ENCODE peak calls at places on chromosomes 7 and 10, in eight cellular contexts. C, F, N, M, X, U, V and D are unnamed samples.

GRCh38 chr10:99775850-99776249 is 6.6 kb upstream of the ABCC2 start:
- DNase-seq in C (no peak), F (no peak), N (peak), M (no peak), X (no peak), U (no peak), V (no peak), D (no peak)

GRCh38 chr10:7819126-7819470 is 793 bp downstream of the TAF3 start:
- DNase-seq in C (peak), F (no peak), N (peak), M (peak), X (peak), U (no peak), V (peak), D (peak)

GRCh38 chr10:55641601-55642000 is 719.5 kb downstream of the ZWINT start:
- DNase-seq in C (no peak), F (no peak), N (no peak), M (no peak), X (no peak), U (no peak), V (no peak), D (no peak)

GRCh38 chr7:4797858-4798705 is 22.7 kb downstream of the AP5Z1 start:
- DNase-seq in C (peak), F (no peak), N (no peak), M (peak), X (peak), U (peak), V (peak), D (peak)

GRCh38 chr7:43199333-43199732 is 86.9 kb downstream of the HECW1 start:
- DNase-seq in C (no peak), F (no peak), N (no peak), M (no peak), X (no peak), U (no peak), V (no peak), D (no peak)

GRCh38 chr7:31263363-31263762 is 77.2 kb downstream of the NEUROD6 start:
- DNase-seq in C (no peak), F (no peak), N (no peak), M (no peak), X (no peak), U (no peak), V (no peak), D (no peak)

GRCh38 chr7:82109288-82109687 is 334.3 kb downstream of the CACNA2D1 start:
- DNase-seq in C (no peak), F (no peak), N (peak), M (no peak), X (no peak), U (no peak), V (no peak), D (no peak)

GRCh38 chr10:19974138-19974537 is 157.9 kb downstream of the PLXDC2 start:
- DNase-seq in C (no peak), F (no peak), N (no peak), M (no peak), X (no peak), U (no peak), V (no peak), D (no peak)

GRCh38 chr10:58438986-58439385 is 53.8 kb downstream of the TFAM start:
- DNase-seq in C (no peak), F (no peak), N (no peak), M (no peak), X (no peak), U (no peak), V (no peak), D (no peak)

GRCh38 chr10:116995648-116996047 is 9.3 kb downstream of the SHTN1 start:
- DNase-seq in C (no peak), F (no peak), N (no peak), M (no peak), X (no peak), U (no peak), V (no peak), D (no peak)

GRCh38 chr10:61836888-61837747 is 64.4 kb upstream of the ARID5B start:
- DNase-seq in C (no peak), F (no peak), N (no peak), M (no peak), X (no peak), U (no peak), V (no peak), D (no peak)

GRCh38 chr7:4479367-4480039 is 202.6 kb upstream of the FOXK1 start:
- DNase-seq in C (no peak), F (no peak), N (peak), M (no peak), X (peak), U (peak), V (peak), D (no peak)

GRCh38 chr7:123754295-123754871 is 5.6 kb upstream of the WASL start:
- DNase-seq in C (no peak), F (no peak), N (no peak), M (no peak), X (no peak), U (no peak), V (no peak), D (no peak)

GRCh38 chr7:138258194-138258554 is 181.9 kb downstream of the AKR1D1 start:
- DNase-seq in C (no peak), F (no peak), N (peak), M (no peak), X (no peak), U (no peak), V (no peak), D (no peak)

GRCh38 chr7:2003931-2004812 is 228.6 kb downstream of the MAD1L1 start:
- DNase-seq in C (peak), F (no peak), N (no peak), M (no peak), X (no peak), U (no peak), V (no peak), D (peak)

GRCh38 chr10:98486421-98486820 is 39.7 kb upstream of the HPS1 start:
- DNase-seq in C (no peak), F (no peak), N (no peak), M (no peak), X (no peak), U (no peak), V (no peak), D (no peak)

GRCh38 chr10:11058014-11058413 is 40.3 kb downstream of the CELF2 start:
- DNase-seq in C (no peak), F (no peak), N (no peak), M (no peak), X (no peak), U (no peak), V (no peak), D (no peak)

GRCh38 chr7:125010540-125010939 is 80.9 kb upstream of the POT1 start:
- DNase-seq in C (no peak), F (no peak), N (no peak), M (no peak), X (no peak), U (no peak), V (no peak), D (no peak)

GRCh38 chr7:22814261-22815208 is 8.1 kb downstream of the TOMM7 start:
- DNase-seq in C (no peak), F (no peak), N (no peak), M (no peak), X (peak), U (no peak), V (no peak), D (no peak)

GRCh38 chr7:88789480-88790064 is 6.0 kb downstream of the TEX47 start:
- DNase-seq in C (no peak), F (no peak), N (no peak), M (no peak), X (no peak), U (no peak), V (peak), D (no peak)

GRCh38 chr7:39198556-39198955 is 220.8 kb downstream of the POU6F2 start:
- DNase-seq in C (no peak), F (no peak), N (no peak), M (no peak), X (no peak), U (no peak), V (no peak), D (no peak)

GRCh38 chr10:93067443-93068365 is 6.0 kb upstream of the CYP26A1 start:
- DNase-seq in C (no peak), F (no peak), N (no peak), M (no peak), X (peak), U (no peak), V (no peak), D (no peak)

GRCh38 chr10:4353059-4353655 is 472.9 kb upstream of the AKR1E2 start:
- DNase-seq in C (no peak), F (no peak), N (peak), M (no peak), X (no peak), U (no peak), V (no peak), D (no peak)

GRCh38 chr7:111735661-111736323 is 173.5 kb upstream of the IMMP2L start:
- DNase-seq in C (no peak), F (no peak), N (peak), M (peak), X (peak), U (peak), V (peak), D (no peak)

GRCh38 chr10:5575482-5576153 is 50.9 kb downstream of the CALML3 start:
- DNase-seq in C (peak), F (no peak), N (no peak), M (no peak), X (no peak), U (no peak), V (no peak), D (no peak)

GRCh38 chr7:105940111-105940510 is 23.0 kb upstream of the CDHR3 start:
- DNase-seq in C (no peak), F (no peak), N (no peak), M (no peak), X (peak), U (peak), V (no peak), D (no peak)

GRCh38 chr10:995559-995926 is 7.3 kb downstream of the GTPBP4 start:
- DNase-seq in C (no peak), F (no peak), N (no peak), M (no peak), X (no peak), U (no peak), V (no peak), D (no peak)

GRCh38 chr7:34107306-34107705 is 202.0 kb downstream of the BMPER start:
- DNase-seq in C (no peak), F (no peak), N (no peak), M (no peak), X (no peak), U (no peak), V (no peak), D (peak)

GRCh38 chr7:119175916-119176627 is 951.6 kb downstream of the ANKRD7 start:
- DNase-seq in C (no peak), F (peak), N (peak), M (peak), X (peak), U (peak), V (peak), D (no peak)

GRCh38 chr10:42949287-42949686 is 127.6 kb upstream of the RET start:
- DNase-seq in C (no peak), F (no peak), N (no peak), M (no peak), X (no peak), U (no peak), V (no peak), D (no peak)

GRCh38 chr10:36488579-36488978 is 636.8 kb upstream of the ANKRD30A start:
- DNase-seq in C (no peak), F (no peak), N (no peak), M (no peak), X (no peak), U (no peak), V (no peak), D (no peak)